ENCODE peak calls at places on chromosome 5, in five cellular contexts. T is HCT116, R is K562, W is HepG2, V is H1. Q is an unnamed sample.

GRCh38 chr5:91885291-91886265 is 502.5 kb upstream of the ARRDC3 start:
- DNase-seq in T (no peak), R (no peak), W (no peak), V (no peak), Q (peak)

GRCh38 chr5:32275421-32275765 is 37.3 kb downstream of the MTMR12 start:
- DNase-seq in T (no peak), R (no peak), W (peak), V (no peak), Q (no peak)

GRCh38 chr5:96004754-96005153 is 43.1 kb upstream of the ELL2 start:
- DNase-seq in T (no peak), R (no peak), W (no peak), V (no peak), Q (no peak)

GRCh38 chr5:154101184-154101583 is 62.4 kb downstream of the MFAP3 start:
- DNase-seq in T (no peak), R (no peak), W (no peak), V (no peak), Q (no peak)

GRCh38 chr5:93581738-93582414 is 857 bp upstream of the NR2F1-AS1 start:
- DNase-seq in T (peak), R (no peak), W (peak), V (no peak), Q (peak)

GRCh38 chr5:92559743-92560142 is 1021.3 kb downstream of the NR2F1-AS1 start:
- DNase-seq in T (peak), R (no peak), W (no peak), V (no peak), Q (no peak)

GRCh38 chr5:51382759-51383493 is at the start of gene ISL1:
- DNase-seq in T (peak), R (no peak), W (no peak), V (no peak), Q (no peak)

GRCh38 chr5:180112101-180112861 is 40.7 kb upstream of the RNF130 start:
- DNase-seq in T (no peak), R (no peak), W (no peak), V (no peak), Q (no peak)

GRCh38 chr5:141476132-141476909 is 555 bp downstream of the PCDHGC3 start:
- DNase-seq in T (no peak), R (no peak), W (no peak), V (no peak), Q (peak)

GRCh38 chr5:154653418-154653763 is 101.8 kb upstream of the LARP1 start:
- DNase-seq in T (no peak), R (no peak), W (peak), V (no peak), Q (no peak)

GRCh38 chr5:52015760-52016159 is 632.5 kb downstream of the ISL1 start:
- DNase-seq in T (no peak), R (no peak), W (peak), V (no peak), Q (no peak)

GRCh38 chr5:13403351-13403750 is 541.1 kb downstream of the DNAH5 start:
- DNase-seq in T (no peak), R (no peak), W (no peak), V (no peak), Q (no peak)

GRCh38 chr5:165457854-165458481 is 1952.5 kb downstream of the MAT2B start:
- DNase-seq in T (no peak), R (no peak), W (no peak), V (peak), Q (no peak)

GRCh38 chr5:113608113-113608551 is 94.6 kb downstream of the YTHDC2 start:
- DNase-seq in T (no peak), R (no peak), W (no peak), V (no peak), Q (no peak)

GRCh38 chr5:169350016-169350415 is 49.1 kb upstream of the SLIT3 start:
- DNase-seq in T (no peak), R (no peak), W (no peak), V (no peak), Q (no peak)

GRCh38 chr5:117027384-117027783 is 452.8 kb upstream of the SEMA6A start:
- DNase-seq in T (no peak), R (no peak), W (no peak), V (no peak), Q (no peak)

GRCh38 chr5:89292461-89292860 is 409.5 kb upstream of the MEF2C start:
- DNase-seq in T (no peak), R (no peak), W (no peak), V (no peak), Q (no peak)

GRCh38 chr5:89287964-89288363 is 405.0 kb upstream of the MEF2C start:
- DNase-seq in T (no peak), R (no peak), W (no peak), V (no peak), Q (no peak)

GRCh38 chr5:89293849-89294248 is 410.9 kb upstream of the MEF2C start:
- DNase-seq in T (no peak), R (no peak), W (no peak), V (no peak), Q (no peak)

GRCh38 chr5:89286320-89286719 is 403.3 kb upstream of the MEF2C start:
- DNase-seq in T (no peak), R (no peak), W (no peak), V (no peak), Q (no peak)

DNA sequence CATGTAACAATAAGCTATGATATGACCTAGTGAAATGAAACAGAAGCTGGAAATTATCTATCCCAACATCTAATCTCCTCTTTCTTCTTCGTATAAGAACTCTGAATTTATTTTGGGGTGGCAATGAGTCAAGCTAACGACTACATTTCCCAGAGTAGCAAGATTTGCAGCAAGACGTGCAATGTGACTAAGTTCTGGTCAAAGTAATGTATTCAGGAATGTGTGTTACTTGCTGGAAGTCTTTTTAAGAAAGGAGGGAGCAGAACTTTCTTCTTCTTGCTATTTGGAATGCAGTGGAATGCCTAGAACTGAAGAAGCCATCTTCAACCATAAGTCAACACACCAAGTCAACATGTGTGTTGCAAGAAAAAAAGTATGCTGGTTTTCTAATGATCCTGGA is 406.6 kb upstream of the MEF2C start:
- DNase-seq in T (no peak), R (no peak), W (no peak), V (no peak), Q (peak)
- TF ChIP-seq JUND in T (no peak), R (no peak), W (no peak), V (no peak), Q (no peak)

GRCh38 chr5:38078161-38078560 is 180.2 kb upstream of the EGFLAM start:
- DNase-seq in T (no peak), R (no peak), W (peak), V (no peak), Q (no peak)
- TF ChIP-seq JUND in T (no peak), R (no peak), W (no peak), V (no peak), Q (no peak)

GRCh38 chr5:84168841-84169240 is 215.8 kb downstream of the EDIL3 start:
- DNase-seq in T (no peak), R (no peak), W (no peak), V (no peak), Q (no peak)

GRCh38 chr5:84162695-84163094 is 222.0 kb downstream of the EDIL3 start:
- DNase-seq in T (no peak), R (no peak), W (no peak), V (no peak), Q (no peak)

DNA sequence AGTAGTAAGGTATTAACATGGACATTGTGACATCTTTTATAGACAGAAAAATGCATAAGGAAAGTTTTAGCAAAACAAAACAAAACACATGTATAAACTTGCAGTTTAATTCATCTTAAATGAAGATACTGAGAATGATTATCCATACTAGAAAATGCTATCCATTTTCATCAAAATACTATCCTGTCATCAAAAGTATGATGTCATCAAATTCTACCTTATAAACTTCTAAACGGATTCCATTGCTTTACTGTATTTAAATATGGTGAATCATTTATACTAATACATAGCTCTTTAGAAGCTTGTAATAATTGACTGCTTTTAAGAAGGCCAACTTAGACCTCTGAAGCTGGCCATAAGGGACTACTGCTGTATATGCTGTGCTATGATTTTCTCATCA is 221.0 kb downstream of the EDIL3 start:
- DNase-seq in T (no peak), R (no peak), W (no peak), V (no peak), Q (no peak)
- TF ChIP-seq JUND in T (no peak), R (no peak), W (no peak), V (no peak), Q (no peak)

GRCh38 chr5:107870984-107871383 is 200.2 kb upstream of the EFNA5 start:
- DNase-seq in T (no peak), R (no peak), W (no peak), V (no peak), Q (no peak)

GRCh38 chr5:107873877-107874276 is 203.1 kb upstream of the EFNA5 start:
- DNase-seq in T (no peak), R (no peak), W (no peak), V (no peak), Q (no peak)

GRCh38 chr5:107875834-107876233 is 205.1 kb upstream of the EFNA5 start:
- DNase-seq in T (peak), R (no peak), W (no peak), V (no peak), Q (no peak)

GRCh38 chr5:107878676-107879075 is 207.9 kb upstream of the EFNA5 start:
- DNase-seq in T (no peak), R (no peak), W (no peak), V (no peak), Q (no peak)

DNA sequence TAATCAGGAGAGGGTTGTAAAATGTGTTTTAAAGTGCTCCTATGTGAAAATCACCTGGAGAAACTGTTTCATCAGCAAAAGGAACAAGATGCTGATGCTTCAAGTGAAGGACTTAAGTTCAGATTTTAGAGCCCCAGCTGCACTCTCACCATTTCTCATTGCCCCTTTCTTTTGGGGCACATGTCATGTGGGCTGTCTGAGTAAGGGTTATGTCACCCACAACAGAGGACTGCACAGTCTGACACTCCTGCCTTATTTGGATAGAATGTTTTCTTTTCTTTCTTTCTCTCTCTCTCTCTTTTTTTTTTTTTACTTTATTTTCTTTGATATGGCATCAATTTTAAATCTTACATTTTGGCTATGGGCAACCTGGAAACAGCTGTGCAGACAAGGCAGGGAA is 204.1 kb upstream of the EFNA5 start:
- DNase-seq in T (no peak), R (no peak), W (no peak), V (no peak), Q (no peak)
- TF ChIP-seq JUND in T (no peak), R (no peak), W (no peak), V (no peak), Q (no peak)

GRCh38 chr5:134247411-134247810 is 21.5 kb upstream of the PPP2CA start:
- DNase-seq in T (peak), R (no peak), W (peak), V (no peak), Q (no peak)
- TF ChIP-seq JUND in T (peak), R (no peak), W (no peak), V (no peak), Q (no peak)

GRCh38 chr5:68239485-68239884 is 23.9 kb downstream of the PIK3R1 start:
- DNase-seq in T (no peak), R (no peak), W (peak), V (no peak), Q (no peak)
- TF ChIP-seq JUND in T (no peak), R (no peak), W (peak), V (no peak), Q (no peak)

DNA sequence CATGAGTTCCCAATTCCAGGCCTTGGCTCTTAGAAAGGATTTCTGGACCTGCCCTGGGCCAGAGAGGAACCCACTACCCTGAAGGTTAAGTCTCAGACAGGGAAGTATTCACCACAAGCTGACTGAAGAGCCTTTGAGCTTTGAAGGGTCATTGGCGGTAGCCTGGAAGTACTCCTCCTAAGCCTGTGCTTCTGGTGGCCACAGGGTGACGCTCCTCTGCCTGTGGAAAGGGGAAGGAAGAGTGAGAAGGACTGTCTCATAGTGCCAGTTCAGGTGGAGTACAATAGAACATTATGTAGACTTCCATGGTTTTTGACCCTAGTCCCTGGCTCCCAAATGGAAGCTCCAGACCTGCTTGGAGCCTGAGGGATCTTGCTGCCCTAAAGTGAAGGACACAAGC is 1233.2 kb upstream of the CDH6 start:
- DNase-seq in T (no peak), R (no peak), W (no peak), V (no peak), Q (no peak)
- TF ChIP-seq JUND in T (no peak), R (no peak), W (no peak), V (no peak), Q (no peak)